ENCODE peak calls at places on chromosomes 1 and 21, in five cellular contexts. W is activated T-cell treated with anti-CD3 and anti-CD28 coated beads, Interleukin-2, amount 50 U/mL, for 72 hours; Y is HTR-8/SVneo; U is activated effector memory CD4-positive, alpha-beta T cell treated with Interleukin-2 at 50 U/mL for 16 hours; D is iPS-NIHi11. R is an unnamed sample.

GRCh38 chr1:57279909-57280666 is 143.8 kb downstream of the DAB1 start:
- DNase-seq in W (no peak), Y (no peak), U (no peak), D (no peak), R (no peak)

GRCh38 chr1:218969021-218969420 is 204.7 kb upstream of the LYPLAL1 start:
- DNase-seq in W (no peak), Y (no peak), U (no peak), D (no peak), R (no peak)

GRCh38 chr1:183480971-183481431 is 8.7 kb downstream of the SMG7 start:
- DNase-seq in W (no peak), Y (no peak), U (no peak), D (no peak), R (no peak)

GRCh38 chr1:11805454-11806306 is at the start of the genes CLCN6 and MTHFR:
- DNase-seq in W (peak), Y (peak), U (peak), D (peak), R (peak)

GRCh38 chr1:109047339-109047738 is 5.4 kb upstream of the WDR47 start:
- DNase-seq in W (no peak), Y (no peak), U (no peak), D (no peak), R (no peak)

GRCh38 chr1:44318097-44319088 is 36.7 kb downstream of the ERI3 start:
- DNase-seq in W (peak), Y (peak), U (peak), D (peak), R (peak)

GRCh38 chr1:3032970-3033794 is 11.9 kb downstream of the ACTRT2 start:
- DNase-seq in W (peak), Y (no peak), U (peak), D (no peak), R (no peak)

GRCh38 chr1:7425229-7425628 is 345.9 kb upstream of the VAMP3 start:
- DNase-seq in W (no peak), Y (no peak), U (no peak), D (no peak), R (no peak)

GRCh38 chr1:40929145-40929544 is 50.4 kb upstream of the CTPS1 start:
- DNase-seq in W (no peak), Y (no peak), U (no peak), D (no peak), R (no peak)

GRCh38 chr1:180519846-180520245 is 17.5 kb upstream of the ACBD6 start:
- DNase-seq in W (no peak), Y (no peak), U (no peak), D (no peak), R (no peak)

GRCh38 chr1:10538608-10539355 is 64.0 kb downstream of the PEX14 start:
- DNase-seq in W (no peak), Y (no peak), U (no peak), D (no peak), R (no peak)

GRCh38 chr21:44421901-44422840 is 33.1 kb upstream of the LRRC3 start:
- DNase-seq in W (no peak), Y (no peak), U (no peak), D (no peak), R (no peak)

GRCh38 chr1:23101101-23101827 is 67.4 kb downstream of the LUZP1 start:
- DNase-seq in W (no peak), Y (no peak), U (no peak), D (no peak), R (no peak)

GRCh38 chr1:113219377-113219776 is 146.4 kb downstream of the LRIG2 start:
- DNase-seq in W (no peak), Y (no peak), U (no peak), D (peak), R (no peak)

GRCh38 chr1:234898455-234899033 is 230.1 kb downstream of the TOMM20 start:
- DNase-seq in W (no peak), Y (no peak), U (no peak), D (no peak), R (no peak)

GRCh38 chr1:211493133-211493864 is 1.3 kb upstream of the RD3 start:
- DNase-seq in W (no peak), Y (no peak), U (no peak), D (no peak), R (no peak)

GRCh38 chr1:28296401-28297220 is 32.2 kb upstream of the MED18 start:
- DNase-seq in W (no peak), Y (peak), U (no peak), D (peak), R (peak)

GRCh38 chr21:36454079-36454478 is 25.8 kb downstream of the CLDN14 start:
- DNase-seq in W (no peak), Y (no peak), U (no peak), D (peak), R (no peak)

GRCh38 chr1:8217011-8217711 is 100.8 kb upstream of the SLC45A1 start:
- DNase-seq in W (peak), Y (no peak), U (peak), D (peak), R (peak)

GRCh38 chr1:2079396-2080085 is 29.3 kb downstream of the PRKCZ start:
- DNase-seq in W (no peak), Y (no peak), U (no peak), D (no peak), R (no peak)

GRCh38 chr1:1617516-1617915 is 2.2 kb downstream of the MIB2 start:
- DNase-seq in W (no peak), Y (no peak), U (no peak), D (no peak), R (no peak)

GRCh38 chr1:116825735-116826438 is 71.7 kb downstream of the CD2 start:
- DNase-seq in W (no peak), Y (no peak), U (no peak), D (no peak), R (no peak)

GRCh38 chr1:42944207-42944928 is 14.3 kb downstream of the SLC2A1 start:
- DNase-seq in W (no peak), Y (no peak), U (no peak), D (no peak), R (peak)

R was measured in testis.